ENCODE peak calls at places on chromosomes 6 and 20, in six cellular contexts. M is foreskin keratinocyte, L is lower lobe of right lung, S is A549, J is heart right ventricle, A is right lobe of liver. T is an unnamed sample. For H3K4me1, the result is how much of the 10 kb centered on the place peaks cover.

GRCh38 chr6:7868926-7869325 is 41.7 kb downstream of the TXNDC5 start:
- ATAC-seq in M (no peak), L (no peak), S (no peak), J (no peak), A (no peak), T (no peak)

GRCh38 chr6:34864007-34864406 is 23.8 kb downstream of the TAF11 start:
- ATAC-seq in M (no peak), L (no peak), S (no peak), J (peak), A (no peak), T (no peak)

GRCh38 chr20:62876441-62876825 is 14.8 kb upstream of the TCFL5 start:
- ATAC-seq in M (peak), L (peak), S (no peak), J (peak), A (no peak), T (no peak)

GRCh38 chr6:149445573-149445972 is 39.2 kb downstream of the ZC3H12D start:
- ATAC-seq in M (no peak), L (no peak), S (no peak), J (no peak), A (no peak), T (no peak)

GRCh38 chr6:96505363-96505762 is 16.2 kb upstream of the UFL1 start:
- ATAC-seq in M (no peak), L (no peak), S (no peak), J (no peak), A (no peak), T (no peak)

GRCh38 chr6:143701343-143702234 is 23.8 kb downstream of the PHACTR2 start:
- ATAC-seq in M (no peak), L (peak), S (no peak), J (peak), A (no peak), T (no peak)

GRCh38 chr20:37095609-37096414 is at the start of gene RBL1:
- ATAC-seq in M (peak), L (peak), S (peak), J (peak), A (peak), T (peak)

GRCh38 chr6:69610073-69610472 is 186.7 kb downstream of the LMBRD1 start:
- ATAC-seq in M (no peak), L (no peak), S (no peak), J (no peak), A (no peak), T (no peak)

GRCh38 chr20:38722708-38723068 is 1.6 kb upstream of the SLC32A1 start:
- ATAC-seq in M (no peak), L (no peak), S (no peak), J (no peak), A (no peak), T (no peak)

GRCh38 chr6:15363523-15364400 is 117.9 kb downstream of the JARID2 start:
- ATAC-seq in M (no peak), L (peak), S (no peak), J (peak), A (no peak), T (no peak)
- H3K4me1 ChIP-seq in M (under half), L (under half), S (half or more), J (half or more), A (under half), T (half or more)

DNA sequence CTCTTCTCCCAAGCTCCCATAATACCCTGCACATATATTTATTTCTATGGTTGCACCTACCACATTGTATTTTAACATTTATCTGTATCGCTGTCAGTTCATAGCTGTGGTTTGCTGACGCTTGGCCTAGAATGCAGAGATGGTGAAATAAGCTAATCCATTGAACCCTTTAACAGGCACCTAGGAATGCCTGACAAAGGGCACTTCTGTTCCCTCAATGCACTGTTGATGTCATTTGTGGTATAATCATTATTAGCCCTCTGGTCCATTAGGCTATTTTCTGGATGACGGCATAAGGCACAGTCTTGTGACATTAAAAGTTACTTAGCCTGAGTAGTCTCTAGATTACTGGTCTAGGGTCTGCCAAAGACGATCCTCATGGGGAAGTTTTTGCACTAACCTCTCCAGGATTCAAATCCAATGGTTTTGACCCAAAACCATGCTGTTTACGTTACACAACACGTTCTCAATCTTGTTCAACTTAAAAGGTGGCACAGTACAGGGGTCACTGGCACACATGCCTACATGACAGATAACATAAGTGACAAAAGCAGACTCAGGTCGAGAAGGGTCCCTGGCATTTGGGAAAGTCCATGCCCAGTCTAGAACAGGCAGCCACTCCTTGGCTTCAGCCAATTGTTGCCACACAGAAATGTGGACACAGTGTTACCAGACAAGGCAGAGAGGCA is 2.1 kb upstream of the YWHAB start:
- ATAC-seq in M (no peak), L (no peak), S (no peak), J (no peak), A (no peak), T (no peak)
- H3K27ac ChIP-seq in M (no peak), L (no peak), S (no peak), J (no peak), A (no peak), T (no peak)

DNA sequence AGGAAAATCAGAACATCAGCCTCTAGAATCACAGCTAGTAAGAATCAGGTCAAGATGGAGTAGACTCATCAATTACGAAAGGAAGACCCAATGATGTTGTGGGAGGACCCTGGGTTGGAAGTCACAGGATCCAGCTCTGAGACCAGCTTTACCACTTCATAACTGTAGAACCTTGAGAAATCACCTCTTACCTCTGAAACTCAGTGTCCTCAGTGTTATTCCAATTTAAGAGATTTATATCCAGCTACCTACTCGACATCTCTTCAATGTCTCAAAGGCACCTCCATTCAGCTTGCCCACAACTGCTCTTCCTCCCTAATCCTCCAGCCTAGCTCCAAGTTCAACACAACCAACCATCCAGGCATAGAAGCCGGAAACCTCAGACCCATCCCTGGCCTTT is 16.3 kb downstream of the MRPL14 start:
- ATAC-seq in M (no peak), L (no peak), S (no peak), J (no peak), A (no peak), T (no peak)
- H3K4me1 ChIP-seq in M (under half), L (under half), S (under half), J (half or more), A (under half), T (under half)

GRCh38 chr6:67880939-67881705 is 754.0 kb upstream of the ADGRB3 start:
- ATAC-seq in M (no peak), L (no peak), S (no peak), J (no peak), A (no peak), T (no peak)
- H3K27ac ChIP-seq in M (no peak), L (no peak), S (no peak), J (no peak), A (no peak), T (no peak)

GRCh38 chr6:129704708-129705107 is 5.3 kb downstream of the ARHGAP18 start:
- ATAC-seq in M (no peak), L (no peak), S (no peak), J (no peak), A (no peak), T (no peak)

GRCh38 chr6:129700666-129701065 is 9.3 kb downstream of the ARHGAP18 start:
- ATAC-seq in M (no peak), L (no peak), S (no peak), J (no peak), A (no peak), T (no peak)

GRCh38 chr6:129699661-129700060 is 10.3 kb downstream of the ARHGAP18 start:
- ATAC-seq in M (no peak), L (no peak), S (no peak), J (no peak), A (no peak), T (no peak)

GRCh38 chr6:129705212-129705611 is 4.8 kb downstream of the ARHGAP18 start:
- ATAC-seq in M (no peak), L (no peak), S (no peak), J (no peak), A (no peak), T (no peak)

GRCh38 chr6:129701721-129702455 is 8.1 kb downstream of the ARHGAP18 start:
- ATAC-seq in M (peak), L (no peak), S (no peak), J (no peak), A (no peak), T (no peak)
- H3K4me1 ChIP-seq in M (under half), L (half or more), S (under half), J (under half), A (under half), T (under half)

GRCh38 chr6:63910863-63911665 is 275.5 kb downstream of the PHF3 start:
- ATAC-seq in M (no peak), L (no peak), S (no peak), J (peak), A (no peak), T (no peak)
- H3K27ac ChIP-seq in M (no peak), L (no peak), S (no peak), J (peak), A (no peak), T (no peak)

T was measured in gastroesophageal sphincter.